ENCODE peak calls at places on chromosomes 4 and X, in eight cellular contexts. G is activated naive CD4-positive, alpha-beta T cell; H is activated CD4-positive, alpha-beta T cell treated with anti-CD3 and anti-CD28 coated beads for 1 hour; T is anterior cingulate cortex; W is stimulated activated CD4-positive, alpha-beta T cell treated with anti-CD3 and anti-CD28 coated beads, TNF-alpha, amount 100 ng/mL, for 24 hours; R is substantia nigra; J is iris pigment epithelial cell; F is dorsolateral prefrontal cortex. X is an unnamed sample.

GRCh38 chr4:27515140-27515539 is 654.5 kb downstream of the STIM2 start:
- DNase-seq in G (no peak), H (no peak), T (no peak), W (no peak), R (no peak), J (no peak), F (no peak), X (no peak)

GRCh38 chrX:112704226-112704625 is 24.5 kb upstream of the LHFPL1 start:
- DNase-seq in G (no peak), H (no peak), T (peak; percentile 44), W (no peak), R (no peak), J (no peak), F (no peak), X (no peak)

GRCh38 chr4:46878641-46879040 is 30.4 kb downstream of the COX7B2 start:
- DNase-seq in G (no peak), H (no peak), T (no peak), W (no peak), R (no peak), J (no peak), F (no peak), X (no peak)

GRCh38 chr4:172480471-172480870 is 667.3 kb downstream of the GALNTL6 start:
- DNase-seq in G (no peak), H (no peak), T (no peak), W (no peak), R (no peak), J (peak; percentile 4), F (no peak), X (no peak)

GRCh38 chr4:8461616-8462015 is 21.0 kb downstream of the TRMT44 start:
- DNase-seq in G (no peak), H (no peak), T (no peak), W (no peak), R (no peak), J (no peak), F (no peak), X (no peak)

GRCh38 chr4:125649452-125649851 is 334.7 kb downstream of the FAT4 start:
- DNase-seq in G (no peak), H (no peak), T (no peak), W (no peak), R (no peak), J (no peak), F (no peak), X (no peak)

GRCh38 chrX:11893933-11894710 is 136.1 kb downstream of the MSL3 start:
- DNase-seq in G (no peak), H (no peak), T (no peak), W (no peak), R (no peak), J (no peak), F (no peak), X (no peak)

GRCh38 chr4:57854748-57855147 is 744.6 kb upstream of the IGFBP7 start:
- DNase-seq in G (no peak), H (no peak), T (no peak), W (no peak), R (no peak), J (no peak), F (no peak), X (no peak)

GRCh38 chr4:115687356-115687755 is 573.9 kb upstream of the NDST4 start:
- DNase-seq in G (no peak), H (no peak), T (no peak), W (no peak), R (no peak), J (no peak), F (no peak), X (no peak)

GRCh38 chr4:127609484-127609883 is 23.3 kb upstream of the INTU start:
- DNase-seq in G (no peak), H (no peak), T (no peak), W (no peak), R (no peak), J (no peak), F (no peak), X (no peak)

GRCh38 chr4:107449611-107450369 is 270.2 kb downstream of the PAPSS1 start:
- DNase-seq in G (no peak), H (no peak), T (no peak), W (no peak), R (no peak), J (peak; percentile 18), F (no peak), X (no peak)

GRCh38 chr4:168725935-168726334 is 229.1 kb downstream of the PALLD start:
- DNase-seq in G (no peak), H (no peak), T (no peak), W (no peak), R (no peak), J (no peak), F (no peak), X (no peak)

GRCh38 chrX:20571611-20572010 is 304.9 kb upstream of the RPS6KA3 start:
- DNase-seq in G (no peak), H (no peak), T (no peak), W (no peak), R (no peak), J (no peak), F (no peak), X (no peak)

GRCh38 chr4:40264995-40265909 is 68.4 kb downstream of the RHOH start:
- DNase-seq in G (no peak), H (no peak), T (no peak), W (no peak), R (no peak), J (peak; percentile 38), F (no peak), X (no peak)

GRCh38 chrX:148416142-148416541 is 84.3 kb upstream of the AFF2 start:
- DNase-seq in G (no peak), H (no peak), T (no peak), W (no peak), R (no peak), J (no peak), F (no peak), X (no peak)

GRCh38 chr4:112082954-112083586 is 62.2 kb upstream of the FAM241A start:
- DNase-seq in G (no peak), H (no peak), T (no peak), W (no peak), R (no peak), J (peak; percentile 84), F (no peak), X (no peak)

GRCh38 chr4:80307774-80308465 is 27.6 kb upstream of the CFAP299 start:
- DNase-seq in G (no peak), H (no peak), T (no peak), W (no peak), R (no peak), J (peak; percentile 83), F (no peak), X (no peak)

GRCh38 chr4:38943355-38943754 is 75.7 kb downstream of the FAM114A1 start:
- DNase-seq in G (no peak), H (no peak), T (no peak), W (no peak), R (no peak), J (no peak), F (no peak), X (no peak)

GRCh38 chrX:79065696-79066095 is 78.8 kb upstream of the GPR174 start:
- DNase-seq in G (no peak), H (no peak), T (no peak), W (no peak), R (no peak), J (no peak), F (no peak), X (no peak)

GRCh38 chrX:4110964-4111363 is 397.5 kb upstream of the PRKX start:
- DNase-seq in G (no peak), H (no peak), T (no peak), W (no peak), R (no peak), J (no peak), F (no peak), X (no peak)

GRCh38 chrX:153456161-153456560 is 10.3 kb upstream of the TREX2 start:
- DNase-seq in G (no peak), H (no peak), T (no peak), W (no peak), R (no peak), J (no peak), F (peak; percentile 50), X (no peak)

GRCh38 chr4:2354127-2354526 is 64.3 kb downstream of the ZFYVE28 start:
- DNase-seq in G (no peak), H (no peak), T (no peak), W (no peak), R (no peak), J (no peak), F (no peak), X (no peak)

GRCh38 chrX:84175943-84176342 is 12.1 kb downstream of the RPS6KA6 start:
- DNase-seq in G (no peak), H (no peak), T (no peak), W (no peak), R (no peak), J (no peak), F (no peak), X (no peak)

GRCh38 chr4:174522183-174523002 is at the start of gene HPGD:
- DNase-seq in G (peak; percentile 17), H (peak; percentile 24), T (no peak), W (no peak), R (peak; percentile 7), J (peak; percentile 8), F (peak; percentile 11), X (peak; percentile 91)

GRCh38 chrX:151386838-151387459 is 10.1 kb upstream of the VMA21 start:
- DNase-seq in G (no peak), H (no peak), T (no peak), W (no peak), R (no peak), J (no peak), F (no peak), X (no peak)

GRCh38 chr4:73068496-73069337 is 799 bp downstream of the COX18 start:
- DNase-seq in G (no peak), H (no peak), T (no peak), W (no peak), R (no peak), J (peak; percentile 48), F (no peak), X (no peak)

GRCh38 chrX:42241421-42241820 is 318.1 kb upstream of the CASK start:
- DNase-seq in G (no peak), H (no peak), T (no peak), W (no peak), R (no peak), J (no peak), F (no peak), X (no peak)

X was measured in left lobe of liver.